ENCODE peak calls at places on chromosome 12, in nine cellular contexts. U is naive thymus-derived CD4-positive, alpha-beta T cell; I is lung; A is brain microvascular endothelial cell; S is hepatocyte; L is thyroid gland; F is stomach; P is upper lobe of left lung; K is keratinocyte. X is an unnamed sample.
A peak's percentile ranks its signal among the peaks of the same experiment; 100 is the strongest.

GRCh38 chr12:26124491-26125450 is at the start of gene BHLHE41:
- DNase-seq in L (peak; percentile 93), I (peak; percentile 63), S (peak; percentile 78), U (no peak), K (no peak), P (peak; percentile 51), A (peak; percentile 54), F (peak; percentile 78), X (peak; percentile 91)

GRCh38 chr12:91133871-91134270 is 22.6 kb upstream of the LUM start:
- DNase-seq in L (no peak), U (no peak), F (no peak), A (peak; percentile 29), P (no peak), K (no peak), I (no peak), S (no peak), X (no peak)

GRCh38 chr12:121776190-121777098 is 17.0 kb downstream of the RHOF start:
- DNase-seq in L (peak; percentile 80), P (peak; percentile 87), F (peak; percentile 90), K (no peak), S (peak; percentile 87), A (no peak), I (peak; percentile 84), U (peak; percentile 88), X (peak; percentile 91)

GRCh38 chr12:131132118-131132892 is 178.6 kb downstream of the ADGRD1 start:
- DNase-seq in L (peak; percentile 86), I (peak; percentile 63), U (peak; percentile 70), K (no peak), S (peak; percentile 88), P (peak; percentile 36), F (peak; percentile 64), A (peak; percentile 55), X (peak; percentile 89)

GRCh38 chr12:53217930-53218307 is 10.9 kb upstream of the ITGB7 start:
- DNase-seq in L (no peak), P (no peak), K (no peak), A (peak; percentile 20), I (no peak), S (no peak), U (no peak), F (no peak), X (peak; percentile 39)

GRCh38 chr12:21819678-21820077 is 45.2 kb upstream of the KCNJ8 start:
- DNase-seq in P (no peak), A (no peak), K (no peak), S (peak; percentile 29), U (no peak), F (no peak), L (no peak), I (no peak), X (no peak)

GRCh38 chr12:1583421-1584078 is 10.8 kb downstream of the FBXL14 start:
- DNase-seq in I (peak; percentile 78), A (peak; percentile 67), K (peak; percentile 40), F (peak; percentile 68), P (peak; percentile 67), S (peak; percentile 89), L (peak; percentile 60), U (no peak), X (no peak)

GRCh38 chr12:48032597-48032996 is 28.3 kb upstream of the COL2A1 start:
- DNase-seq in P (no peak), A (no peak), L (no peak), F (no peak), I (no peak), S (no peak), K (no peak), U (no peak), X (no peak)

GRCh38 chr12:69064734-69065413 is 131.9 kb upstream of the CPM start:
- DNase-seq in S (no peak), P (no peak), A (no peak), I (no peak), F (no peak), K (no peak), L (no peak), U (no peak), X (no peak)

GRCh38 chr12:54704187-54704586 is 56.0 kb upstream of the DCD start:
- DNase-seq in S (no peak), L (no peak), A (no peak), K (no peak), I (no peak), P (no peak), F (no peak), U (no peak), X (no peak)

GRCh38 chr12:120721866-120722265 is 3.8 kb upstream of the ACADS start:
- DNase-seq in K (no peak), A (no peak), I (no peak), L (no peak), F (no peak), U (no peak), S (no peak), P (no peak), X (no peak)

GRCh38 chr12:120720972-120721801 is 4.4 kb upstream of the ACADS start:
- DNase-seq in L (no peak), K (no peak), P (no peak), A (no peak), F (no peak), U (no peak), S (no peak), I (no peak), X (no peak)

GRCh38 chr12:120724720-120725119 is 906 bp upstream of the ACADS start:
- DNase-seq in A (no peak), K (no peak), L (no peak), P (no peak), S (no peak), F (no peak), U (no peak), I (no peak), X (no peak)

GRCh38 chr12:120720234-120720968 is 5.2 kb upstream of the ACADS start:
- DNase-seq in U (no peak), L (no peak), I (no peak), K (no peak), S (peak; percentile 57), F (no peak), P (peak; percentile 44), A (peak; percentile 56), X (no peak)

DNA sequence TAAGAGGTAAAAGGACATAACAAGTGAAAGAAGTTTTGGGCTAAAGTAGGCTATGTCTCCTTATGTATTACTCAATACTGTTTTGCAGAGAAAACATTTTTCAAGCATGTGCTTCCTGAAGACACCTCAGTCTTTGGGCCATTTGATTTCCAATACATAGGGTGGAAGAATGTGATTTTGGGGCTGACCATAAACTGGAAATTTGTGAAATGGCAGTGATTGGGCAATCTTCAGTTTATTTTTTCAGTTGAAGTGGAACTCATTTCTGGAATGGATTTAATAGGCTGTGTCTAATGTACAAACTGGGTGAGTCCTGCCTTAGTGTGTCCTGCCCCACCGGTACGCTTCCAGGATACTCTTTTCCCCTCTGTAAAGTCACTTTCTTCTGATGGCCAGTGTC is 2.8 kb upstream of the ACADS start:
- DNase-seq in P (no peak), A (no peak), U (no peak), K (no peak), I (no peak), L (no peak), F (no peak), S (no peak), X (no peak)
- H3K36me3 ChIP-seq in P (peaks cover 30% of the 10 kb centered on the region), A (peaks cover 35% of the 10 kb centered on the region), U (peaks cover 8% of the 10 kb centered on the region), K (peaks cover 25% of the 10 kb centered on the region), I (peaks cover 17% of the 10 kb centered on the region), L (peaks cover 38% of the 10 kb centered on the region), F (peaks cover 69% of the 10 kb centered on the region), S (no peaks in the 10 kb centered on the region), X (peaks cover 53% of the 10 kb centered on the region)

GRCh38 chr12:120571299-120571698 is 9.9 kb downstream of the POP5 start:
- DNase-seq in U (no peak), K (no peak), F (no peak), S (peak; percentile 54), I (no peak), A (no peak), P (no peak), L (no peak), X (no peak)
- H3K36me3 ChIP-seq in U (peaks cover 29% of the 10 kb centered on the region), K (peaks cover 44% of the 10 kb centered on the region), F (peaks cover 100% of the 10 kb centered on the region), S (no peaks in the 10 kb centered on the region), I (peaks cover 57% of the 10 kb centered on the region), A (peaks cover 82% of the 10 kb centered on the region), P (peaks cover 93% of the 10 kb centered on the region), L (peaks cover 90% of the 10 kb centered on the region), X (peaks cover 65% of the 10 kb centered on the region)

GRCh38 chr12:6235906-6236640 is 35.9 kb downstream of the CD9 start:
- DNase-seq in I (no peak), K (no peak), A (no peak), L (peak; percentile 65), S (no peak), F (no peak), U (no peak), P (no peak), X (peak; percentile 49)

GRCh38 chr12:6235499-6235898 is 35.3 kb downstream of the CD9 start:
- DNase-seq in S (peak; percentile 87), K (no peak), U (no peak), F (peak; percentile 50), I (peak; percentile 81), A (no peak), L (peak; percentile 97), P (peak; percentile 91), X (peak; percentile 66)

GRCh38 chr12:6233121-6233971 is 33.1 kb downstream of the CD9 start:
- DNase-seq in I (no peak), P (no peak), S (no peak), L (no peak), A (no peak), K (no peak), U (no peak), F (no peak), X (peak; percentile 52)

GRCh38 chr12:6234906-6235305 is 34.7 kb downstream of the CD9 start:
- DNase-seq in F (no peak), S (no peak), L (no peak), K (no peak), P (no peak), A (no peak), U (no peak), I (no peak), X (peak; percentile 30)

GRCh38 chr12:6234214-6234613 is 34.0 kb downstream of the CD9 start:
- DNase-seq in P (no peak), F (no peak), U (no peak), I (no peak), L (no peak), S (no peak), A (no peak), K (no peak), X (no peak)
- H3K36me3 ChIP-seq in P (peaks cover 21% of the 10 kb centered on the region), F (peaks cover 65% of the 10 kb centered on the region), U (no peaks in the 10 kb centered on the region), I (peaks cover 3% of the 10 kb centered on the region), L (peaks cover 33% of the 10 kb centered on the region), S (no peaks in the 10 kb centered on the region), A (no peaks in the 10 kb centered on the region), K (peaks cover 53% of the 10 kb centered on the region), X (peaks cover 14% of the 10 kb centered on the region)

GRCh38 chr12:108801736-108802665 is 55.4 kb downstream of the SSH1 start:
- DNase-seq in U (no peak), S (peak; percentile 62), K (no peak), P (no peak), F (no peak), L (peak; percentile 42), A (peak; percentile 86), I (no peak), X (peak; percentile 80)

GRCh38 chr12:108802666-108803036 is 54.7 kb downstream of the SSH1 start:
- DNase-seq in P (no peak), A (no peak), U (no peak), K (no peak), I (no peak), L (no peak), F (no peak), S (no peak), X (no peak)

GRCh38 chr12:108805136-108805535 is 52.2 kb downstream of the SSH1 start:
- DNase-seq in I (no peak), F (no peak), P (no peak), S (no peak), L (no peak), A (peak; percentile 46), K (no peak), U (no peak), X (no peak)

GRCh38 chr12:108804361-108804949 is 52.9 kb downstream of the SSH1 start:
- DNase-seq in I (no peak), P (no peak), L (no peak), U (no peak), S (peak; percentile 72), A (peak; percentile 77), K (no peak), F (no peak), X (no peak)

GRCh38 chr12:108803428-108804105 is 53.8 kb downstream of the SSH1 start:
- DNase-seq in I (peak; percentile 78), K (peak; percentile 66), A (peak; percentile 92), P (peak; percentile 84), F (peak; percentile 80), S (peak; percentile 92), L (peak; percentile 77), U (peak; percentile 25), X (no peak)
- H3K36me3 ChIP-seq in I (peaks cover 17% of the 10 kb centered on the region), K (peaks cover 37% of the 10 kb centered on the region), A (peaks cover 62% of the 10 kb centered on the region), P (peaks cover 48% of the 10 kb centered on the region), F (peaks cover 78% of the 10 kb centered on the region), S (no peaks in the 10 kb centered on the region), L (peaks cover 35% of the 10 kb centered on the region), U (no peaks in the 10 kb centered on the region), X (peaks cover 48% of the 10 kb centered on the region)

X was measured in kidney.